ENCODE peak calls at places on chromosomes 5 and 9, in seven cellular contexts. One of them, this sample, is unnamed.

GRCh38 chr5:116395708-116396203 is 178.9 kb downstream of the SEMA6A start:
- DNase-seq in GM20000: no peak
- DNase-seq in cardiac muscle cell: no peak
- DNase-seq in BJ: no peak
- DNase-seq in HFF-Myc: no peak
- DNase-seq in heart left ventricle: no peak
- DNase-seq in lower leg skin: no peak
- DNase-seq in this sample: no peak

GRCh38 chr5:135308752-135309151 is 90.3 kb downstream of the MACROH2A1 start:
- DNase-seq in GM20000: no peak
- DNase-seq in cardiac muscle cell: no peak
- DNase-seq in BJ: peak
- DNase-seq in HFF-Myc: peak
- DNase-seq in heart left ventricle: no peak
- DNase-seq in lower leg skin: no peak
- DNase-seq in this sample: peak

GRCh38 chr9:135152608-135153337 is 65.3 kb downstream of the OLFM1 start:
- DNase-seq in GM20000: no peak
- DNase-seq in cardiac muscle cell: no peak
- DNase-seq in BJ: no peak
- DNase-seq in HFF-Myc: no peak
- DNase-seq in heart left ventricle: no peak
- DNase-seq in lower leg skin: no peak
- DNase-seq in this sample: no peak

GRCh38 chr9:125549465-125550215 is 157.4 kb downstream of the MAPKAP1 start:
- DNase-seq in GM20000: no peak
- DNase-seq in cardiac muscle cell: no peak
- DNase-seq in BJ: no peak
- DNase-seq in HFF-Myc: no peak
- DNase-seq in heart left ventricle: peak
- DNase-seq in lower leg skin: peak
- DNase-seq in this sample: no peak

GRCh38 chr5:178895615-178896571 is at the start of gene ZFP2:
- DNase-seq in GM20000: peak
- DNase-seq in cardiac muscle cell: peak
- DNase-seq in BJ: no peak
- DNase-seq in HFF-Myc: peak
- DNase-seq in heart left ventricle: peak
- DNase-seq in lower leg skin: peak
- DNase-seq in this sample: no peak

GRCh38 chr5:176726746-176727527 is 79.7 kb downstream of the TSPAN17 start:
- DNase-seq in GM20000: no peak
- DNase-seq in cardiac muscle cell: no peak
- DNase-seq in BJ: no peak
- DNase-seq in HFF-Myc: no peak
- DNase-seq in heart left ventricle: no peak
- DNase-seq in lower leg skin: no peak
- DNase-seq in this sample: no peak

GRCh38 chr5:15003511-15003920 is 131.9 kb upstream of the ANKH start:
- DNase-seq in GM20000: peak
- DNase-seq in cardiac muscle cell: peak
- DNase-seq in BJ: peak
- DNase-seq in HFF-Myc: peak
- DNase-seq in heart left ventricle: peak
- DNase-seq in lower leg skin: peak
- DNase-seq in this sample: peak

GRCh38 chr5:102450313-102450990 is 48.3 kb downstream of the SLCO6A1 start:
- DNase-seq in GM20000: no peak
- DNase-seq in cardiac muscle cell: no peak
- DNase-seq in BJ: no peak
- DNase-seq in HFF-Myc: no peak
- DNase-seq in heart left ventricle: no peak
- DNase-seq in lower leg skin: no peak
- DNase-seq in this sample: no peak

GRCh38 chr5:121199238-121199999 is 652.3 kb upstream of the FTMT start:
- DNase-seq in GM20000: no peak
- DNase-seq in cardiac muscle cell: no peak
- DNase-seq in BJ: no peak
- DNase-seq in HFF-Myc: no peak
- DNase-seq in heart left ventricle: no peak
- DNase-seq in lower leg skin: no peak
- DNase-seq in this sample: peak

GRCh38 chr9:130938652-130939404 is at the start of gene FIBCD1:
- DNase-seq in GM20000: peak
- DNase-seq in cardiac muscle cell: peak
- DNase-seq in BJ: no peak
- DNase-seq in HFF-Myc: no peak
- DNase-seq in heart left ventricle: no peak
- DNase-seq in lower leg skin: no peak
- DNase-seq in this sample: no peak

GRCh38 chr5:143931389-143931984 is 119.5 kb downstream of the HMHB1 start:
- DNase-seq in GM20000: no peak
- DNase-seq in cardiac muscle cell: no peak
- DNase-seq in BJ: no peak
- DNase-seq in HFF-Myc: no peak
- DNase-seq in heart left ventricle: no peak
- DNase-seq in lower leg skin: no peak
- DNase-seq in this sample: no peak

GRCh38 chr5:108415726-108416125 is 33.8 kb upstream of the FBXL17 start:
- DNase-seq in GM20000: no peak
- DNase-seq in cardiac muscle cell: no peak
- DNase-seq in BJ: no peak
- DNase-seq in HFF-Myc: no peak
- DNase-seq in heart left ventricle: no peak
- DNase-seq in lower leg skin: no peak
- DNase-seq in this sample: no peak

GRCh38 chr9:111852291-111852690 is 44.3 kb upstream of the UGCG start:
- DNase-seq in GM20000: no peak
- DNase-seq in cardiac muscle cell: no peak
- DNase-seq in BJ: no peak
- DNase-seq in HFF-Myc: no peak
- DNase-seq in heart left ventricle: no peak
- DNase-seq in lower leg skin: no peak
- DNase-seq in this sample: no peak

GRCh38 chr9:124602204-124602603 is 95.0 kb upstream of the NR5A1 start:
- DNase-seq in GM20000: no peak
- DNase-seq in cardiac muscle cell: no peak
- DNase-seq in BJ: no peak
- DNase-seq in HFF-Myc: no peak
- DNase-seq in heart left ventricle: no peak
- DNase-seq in lower leg skin: peak
- DNase-seq in this sample: no peak

GRCh38 chr5:133825631-133826289 is 142.7 kb downstream of the C5orf15 start:
- DNase-seq in GM20000: no peak
- DNase-seq in cardiac muscle cell: peak
- DNase-seq in BJ: no peak
- DNase-seq in HFF-Myc: no peak
- DNase-seq in heart left ventricle: no peak
- DNase-seq in lower leg skin: no peak
- DNase-seq in this sample: no peak

GRCh38 chr9:95373069-95373681 is 55.7 kb upstream of the FANCC start:
- DNase-seq in GM20000: no peak
- DNase-seq in cardiac muscle cell: no peak
- DNase-seq in BJ: no peak
- DNase-seq in HFF-Myc: no peak
- DNase-seq in heart left ventricle: no peak
- DNase-seq in lower leg skin: no peak
- DNase-seq in this sample: no peak

GRCh38 chr9:128215491-128216404 is 12.6 kb downstream of the DNM1 start:
- DNase-seq in GM20000: peak
- DNase-seq in cardiac muscle cell: no peak
- DNase-seq in BJ: peak
- DNase-seq in HFF-Myc: no peak
- DNase-seq in heart left ventricle: no peak
- DNase-seq in lower leg skin: peak
- DNase-seq in this sample: peak

GRCh38 chr5:44638286-44638869 is 170.4 kb upstream of the MRPS30 start:
- DNase-seq in GM20000: no peak
- DNase-seq in cardiac muscle cell: peak
- DNase-seq in BJ: no peak
- DNase-seq in HFF-Myc: no peak
- DNase-seq in heart left ventricle: no peak
- DNase-seq in lower leg skin: no peak
- DNase-seq in this sample: no peak
- TF ChIP-seq CTCF in GM20000: no peak
- TF ChIP-seq CTCF in cardiac muscle cell: no peak
- TF ChIP-seq CTCF in BJ: no peak
- TF ChIP-seq CTCF in HFF-Myc: no peak
- TF ChIP-seq CTCF in heart left ventricle: no peak
- TF ChIP-seq CTCF in lower leg skin: no peak
- TF ChIP-seq CTCF in this sample: no peak

GRCh38 chr9:4548796-4549725 is 58.8 kb downstream of the SLC1A1 start:
- DNase-seq in GM20000: peak
- DNase-seq in cardiac muscle cell: peak
- DNase-seq in BJ: no peak
- DNase-seq in HFF-Myc: no peak
- DNase-seq in heart left ventricle: peak
- DNase-seq in lower leg skin: no peak
- DNase-seq in this sample: no peak
- TF ChIP-seq CTCF in GM20000: no peak
- TF ChIP-seq CTCF in cardiac muscle cell: peak
- TF ChIP-seq CTCF in BJ: peak
- TF ChIP-seq CTCF in HFF-Myc: peak
- TF ChIP-seq CTCF in heart left ventricle: peak
- TF ChIP-seq CTCF in lower leg skin: no peak
- TF ChIP-seq CTCF in this sample: peak

GRCh38 chr5:113205807-113206206 is 229.0 kb downstream of the TSSK1B start:
- DNase-seq in GM20000: no peak
- DNase-seq in cardiac muscle cell: no peak
- DNase-seq in BJ: no peak
- DNase-seq in HFF-Myc: no peak
- DNase-seq in heart left ventricle: no peak
- DNase-seq in lower leg skin: no peak
- DNase-seq in this sample: no peak
- TF ChIP-seq CTCF in GM20000: no peak
- TF ChIP-seq CTCF in cardiac muscle cell: peak
- TF ChIP-seq CTCF in BJ: no peak
- TF ChIP-seq CTCF in HFF-Myc: peak
- TF ChIP-seq CTCF in heart left ventricle: peak
- TF ChIP-seq CTCF in lower leg skin: no peak
- TF ChIP-seq CTCF in this sample: no peak

GRCh38 chr5:90803891-90804290 is 245.3 kb downstream of the ADGRV1 start:
- DNase-seq in GM20000: no peak
- DNase-seq in cardiac muscle cell: no peak
- DNase-seq in BJ: no peak
- DNase-seq in HFF-Myc: no peak
- DNase-seq in heart left ventricle: no peak
- DNase-seq in lower leg skin: no peak
- DNase-seq in this sample: no peak

GRCh38 chr5:90807483-90807882 is 248.9 kb downstream of the ADGRV1 start:
- DNase-seq in GM20000: no peak
- DNase-seq in cardiac muscle cell: no peak
- DNase-seq in BJ: no peak
- DNase-seq in HFF-Myc: no peak
- DNase-seq in heart left ventricle: peak
- DNase-seq in lower leg skin: no peak
- DNase-seq in this sample: no peak

GRCh38 chr5:90802695-90803317 is 244.2 kb downstream of the ADGRV1 start:
- DNase-seq in GM20000: peak
- DNase-seq in cardiac muscle cell: peak
- DNase-seq in BJ: no peak
- DNase-seq in HFF-Myc: peak
- DNase-seq in heart left ventricle: no peak
- DNase-seq in lower leg skin: no peak
- DNase-seq in this sample: no peak

DNA sequence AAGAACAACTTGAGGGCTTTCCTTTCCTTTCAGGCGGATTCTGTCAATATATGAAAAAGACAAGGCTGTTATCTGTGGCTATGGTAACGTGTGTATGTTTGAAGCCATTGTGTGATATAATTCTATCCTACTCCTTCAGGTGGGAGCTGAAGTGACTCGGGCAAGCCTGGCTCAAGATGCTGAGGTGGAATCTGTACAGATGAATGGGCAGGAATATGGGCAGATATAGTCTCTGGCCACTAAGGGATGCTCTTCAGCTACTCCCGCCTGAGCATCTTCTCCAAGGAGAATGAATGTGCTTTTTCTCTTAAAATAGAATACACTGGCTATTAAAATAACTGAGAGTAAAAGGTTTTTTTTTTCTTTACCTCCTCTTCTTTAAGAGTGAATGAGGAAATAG is 244.8 kb downstream of the ADGRV1 start:
- DNase-seq in GM20000: no peak
- DNase-seq in cardiac muscle cell: no peak
- DNase-seq in BJ: no peak
- DNase-seq in HFF-Myc: no peak
- DNase-seq in heart left ventricle: no peak
- DNase-seq in lower leg skin: no peak
- DNase-seq in this sample: no peak
- TF ChIP-seq CTCF in GM20000: no peak
- TF ChIP-seq CTCF in cardiac muscle cell: no peak
- TF ChIP-seq CTCF in BJ: no peak
- TF ChIP-seq CTCF in HFF-Myc: peak
- TF ChIP-seq CTCF in heart left ventricle: no peak
- TF ChIP-seq CTCF in lower leg skin: no peak
- TF ChIP-seq CTCF in this sample: no peak

GRCh38 chr9:92706218-92706940 is 36.4 kb upstream of the IPPK start:
- DNase-seq in GM20000: peak
- DNase-seq in cardiac muscle cell: peak
- DNase-seq in BJ: no peak
- DNase-seq in HFF-Myc: no peak
- DNase-seq in heart left ventricle: no peak
- DNase-seq in lower leg skin: no peak
- DNase-seq in this sample: no peak
- TF ChIP-seq CTCF in GM20000: peak
- TF ChIP-seq CTCF in cardiac muscle cell: peak
- TF ChIP-seq CTCF in BJ: peak
- TF ChIP-seq CTCF in HFF-Myc: peak
- TF ChIP-seq CTCF in heart left ventricle: peak
- TF ChIP-seq CTCF in lower leg skin: no peak
- TF ChIP-seq CTCF in this sample: peak

GRCh38 chr9:121654497-121655140 is 3.2 kb downstream of the DAB2IP start:
- DNase-seq in GM20000: no peak
- DNase-seq in cardiac muscle cell: no peak
- DNase-seq in BJ: no peak
- DNase-seq in HFF-Myc: no peak
- DNase-seq in heart left ventricle: no peak
- DNase-seq in lower leg skin: no peak
- DNase-seq in this sample: no peak
- TF ChIP-seq CTCF in GM20000: no peak
- TF ChIP-seq CTCF in cardiac muscle cell: no peak
- TF ChIP-seq CTCF in BJ: no peak
- TF ChIP-seq CTCF in HFF-Myc: no peak
- TF ChIP-seq CTCF in heart left ventricle: no peak
- TF ChIP-seq CTCF in lower leg skin: no peak
- TF ChIP-seq CTCF in this sample: no peak

GRCh38 chr5:93916872-93917271 is 175.5 kb upstream of the POU5F2 start:
- DNase-seq in GM20000: no peak
- DNase-seq in cardiac muscle cell: no peak
- DNase-seq in BJ: no peak
- DNase-seq in HFF-Myc: no peak
- DNase-seq in heart left ventricle: no peak
- DNase-seq in lower leg skin: no peak
- DNase-seq in this sample: no peak

GRCh38 chr5:93909356-93909755 is 168.0 kb upstream of the POU5F2 start:
- DNase-seq in GM20000: no peak
- DNase-seq in cardiac muscle cell: no peak
- DNase-seq in BJ: no peak
- DNase-seq in HFF-Myc: no peak
- DNase-seq in heart left ventricle: no peak
- DNase-seq in lower leg skin: no peak
- DNase-seq in this sample: no peak

GRCh38 chr5:93920956-93921355 is 179.6 kb upstream of the POU5F2 start:
- DNase-seq in GM20000: no peak
- DNase-seq in cardiac muscle cell: no peak
- DNase-seq in BJ: no peak
- DNase-seq in HFF-Myc: no peak
- DNase-seq in heart left ventricle: no peak
- DNase-seq in lower leg skin: no peak
- DNase-seq in this sample: no peak

GRCh38 chr5:93915142-93915553 is 173.7 kb upstream of the POU5F2 start:
- DNase-seq in GM20000: peak
- DNase-seq in cardiac muscle cell: peak
- DNase-seq in BJ: no peak
- DNase-seq in HFF-Myc: peak
- DNase-seq in heart left ventricle: no peak
- DNase-seq in lower leg skin: no peak
- DNase-seq in this sample: peak
- TF ChIP-seq CTCF in GM20000: peak
- TF ChIP-seq CTCF in cardiac muscle cell: peak
- TF ChIP-seq CTCF in BJ: peak
- TF ChIP-seq CTCF in HFF-Myc: peak
- TF ChIP-seq CTCF in heart left ventricle: peak
- TF ChIP-seq CTCF in lower leg skin: no peak
- TF ChIP-seq CTCF in this sample: peak

This sample was measured in AG04450.